ENCODE peak calls at places on chromosomes 12 and 14, in four cellular contexts. One of them, this sample, is unnamed.
A peak's percentile ranks its signal among the peaks of the same experiment; 100 is the strongest.

GRCh38 chr12:3698218-3698974 is 54.5 kb downstream of the CRACR2A start:
- DNase-seq in GM12878: no peak
- DNase-seq in SK-N-SH: peak; percentile 48
- DNase-seq in K562: no peak
- DNase-seq in this sample: no peak

GRCh38 chr12:17278946-17279345 is 673.0 kb upstream of the LMO3 start:
- DNase-seq in GM12878: no peak
- DNase-seq in SK-N-SH: no peak
- DNase-seq in K562: no peak
- DNase-seq in this sample: no peak

GRCh38 chr12:57195655-57196371 is 20.8 kb upstream of the NXPH4 start:
- DNase-seq in SK-N-SH: no peak
- DNase-seq in GM12878: no peak
- DNase-seq in K562: peak; percentile 46
- DNase-seq in this sample: no peak

GRCh38 chr12:121240484-121241202 is 30.7 kb downstream of the P2RX4 start:
- DNase-seq in GM12878: no peak
- DNase-seq in SK-N-SH: no peak
- DNase-seq in K562: peak; percentile 69
- DNase-seq in this sample: peak; percentile 50

GRCh38 chr14:88426271-88426670 is 40.8 kb downstream of the SPATA7 start:
- DNase-seq in SK-N-SH: no peak
- DNase-seq in GM12878: no peak
- DNase-seq in K562: no peak
- DNase-seq in this sample: no peak

GRCh38 chr12:67624355-67624754 is 24.2 kb upstream of the DYRK2 start:
- DNase-seq in K562: no peak
- DNase-seq in SK-N-SH: no peak
- DNase-seq in GM12878: no peak
- DNase-seq in this sample: peak; percentile 13

GRCh38 chr12:82835217-82835616 is 148.5 kb downstream of the TMTC2 start:
- DNase-seq in GM12878: no peak
- DNase-seq in SK-N-SH: no peak
- DNase-seq in K562: no peak
- DNase-seq in this sample: no peak

GRCh38 chr12:71157601-71158233 is at the start of gene TSPAN8:
- DNase-seq in SK-N-SH: no peak
- DNase-seq in GM12878: no peak
- DNase-seq in K562: no peak
- DNase-seq in this sample: no peak

GRCh38 chr12:49550853-49551252 is 12.0 kb downstream of the KCNH3 start:
- DNase-seq in GM12878: no peak
- DNase-seq in SK-N-SH: peak; percentile 16
- DNase-seq in K562: no peak
- DNase-seq in this sample: no peak

GRCh38 chr12:78966062-78966461 is 101.5 kb downstream of the SYT1 start:
- DNase-seq in SK-N-SH: no peak
- DNase-seq in K562: no peak
- DNase-seq in GM12878: no peak
- DNase-seq in this sample: no peak

GRCh38 chr14:60356921-60357550 is 108.0 kb downstream of the PPM1A start:
- DNase-seq in GM12878: no peak
- DNase-seq in K562: no peak
- DNase-seq in SK-N-SH: peak; percentile 55
- DNase-seq in this sample: peak; percentile 41

GRCh38 chr12:52004042-52004648 is 2.6 kb upstream of the TAMALIN start:
- DNase-seq in SK-N-SH: peak; percentile 67
- DNase-seq in GM12878: no peak
- DNase-seq in K562: peak; percentile 64
- DNase-seq in this sample: peak; percentile 74

GRCh38 chr14:102295301-102295700 is 9.7 kb downstream of the MOK start:
- DNase-seq in GM12878: no peak
- DNase-seq in SK-N-SH: peak; percentile 50
- DNase-seq in K562: no peak
- DNase-seq in this sample: no peak

GRCh38 chr12:119177056-119177325 is 1.7 kb upstream of the HSPB8 start:
- DNase-seq in K562: no peak
- DNase-seq in SK-N-SH: no peak
- DNase-seq in GM12878: no peak
- DNase-seq in this sample: no peak

GRCh38 chr12:32756476-32757158 is 920 bp upstream of the YARS2 start:
- DNase-seq in GM12878: no peak
- DNase-seq in K562: no peak
- DNase-seq in SK-N-SH: peak; percentile 5
- DNase-seq in this sample: no peak

GRCh38 chr14:21023817-21024667 is 819 bp downstream of the NDRG2 start:
- DNase-seq in SK-N-SH: no peak
- DNase-seq in K562: no peak
- DNase-seq in GM12878: no peak
- DNase-seq in this sample: peak; percentile 17

GRCh38 chr12:29066061-29066588 is 83.0 kb upstream of the FAR2 start:
- DNase-seq in GM12878: no peak
- DNase-seq in SK-N-SH: no peak
- DNase-seq in K562: no peak
- DNase-seq in this sample: no peak

GRCh38 chr12:91355150-91356006 is 172.8 kb upstream of the DCN start:
- DNase-seq in GM12878: peak; percentile 3
- DNase-seq in SK-N-SH: peak; percentile 45
- DNase-seq in K562: peak; percentile 45
- DNase-seq in this sample: peak; percentile 59

GRCh38 chr12:104680070-104680469 is 223.3 kb downstream of the CHST11 start:
- DNase-seq in K562: no peak
- DNase-seq in SK-N-SH: peak; percentile 27
- DNase-seq in GM12878: peak; percentile 51
- DNase-seq in this sample: no peak

GRCh38 chr14:69615471-69616407 is 4.3 kb downstream of the SUSD6 start:
- DNase-seq in K562: no peak
- DNase-seq in SK-N-SH: no peak
- DNase-seq in GM12878: peak; percentile 97
- DNase-seq in this sample: no peak

GRCh38 chr14:30906752-30907658 is 32.6 kb downstream of the COCH start:
- DNase-seq in K562: no peak
- DNase-seq in SK-N-SH: peak; percentile 26
- DNase-seq in GM12878: no peak
- DNase-seq in this sample: no peak

GRCh38 chr12:123478762-123479161 is 20.8 kb downstream of the SNRNP35 start:
- DNase-seq in SK-N-SH: no peak
- DNase-seq in K562: no peak
- DNase-seq in GM12878: no peak
- DNase-seq in this sample: no peak

GRCh38 chr12:82746668-82747067 is 60.0 kb downstream of the TMTC2 start:
- DNase-seq in K562: no peak
- DNase-seq in GM12878: no peak
- DNase-seq in SK-N-SH: no peak
- DNase-seq in this sample: no peak

GRCh38 chr14:26180221-26180620 is 417.6 kb downstream of the NOVA1 start:
- DNase-seq in SK-N-SH: no peak
- DNase-seq in GM12878: no peak
- DNase-seq in K562: no peak
- DNase-seq in this sample: no peak

GRCh38 chr12:63893170-63893569 is 48.7 kb downstream of the SRGAP1 start:
- DNase-seq in K562: no peak
- DNase-seq in GM12878: no peak
- DNase-seq in SK-N-SH: no peak
- DNase-seq in this sample: no peak

GRCh38 chr12:117664169-117664568 is 302.7 kb upstream of the NOS1 start:
- DNase-seq in K562: no peak
- DNase-seq in SK-N-SH: no peak
- DNase-seq in GM12878: no peak
- DNase-seq in this sample: no peak

GRCh38 chr12:92721668-92722067 is 18.9 kb downstream of the PLEKHG7 start:
- DNase-seq in K562: no peak
- DNase-seq in GM12878: no peak
- DNase-seq in SK-N-SH: no peak
- DNase-seq in this sample: no peak

GRCh38 chr14:55580401-55581010 is 499 bp downstream of the KTN1 start:
- DNase-seq in K562: peak; percentile 71
- DNase-seq in SK-N-SH: peak; percentile 79
- DNase-seq in GM12878: no peak
- DNase-seq in this sample: peak; percentile 57

GRCh38 chr14:29652586-29652985 is 275.1 kb downstream of the PRKD1 start:
- DNase-seq in GM12878: no peak
- DNase-seq in SK-N-SH: no peak
- DNase-seq in K562: no peak
- DNase-seq in this sample: no peak

GRCh38 chr12:89494411-89495231 is 30.0 kb downstream of the GALNT4 start:
- DNase-seq in SK-N-SH: no peak
- DNase-seq in GM12878: no peak
- DNase-seq in K562: peak; percentile 12
- DNase-seq in this sample: no peak

GRCh38 chr12:53320352-53321195 is 836 bp downstream of the AAAS start:
- DNase-seq in K562: no peak
- DNase-seq in SK-N-SH: no peak
- DNase-seq in GM12878: no peak
- DNase-seq in this sample: no peak

GRCh38 chr14:96925422-96925821 is 128.2 kb downstream of the VRK1 start:
- DNase-seq in K562: no peak
- DNase-seq in GM12878: no peak
- DNase-seq in SK-N-SH: peak; percentile 68
- DNase-seq in this sample: no peak

GRCh38 chr14:96928779-96929380 is 131.7 kb downstream of the VRK1 start:
- DNase-seq in SK-N-SH: no peak
- DNase-seq in GM12878: no peak
- DNase-seq in K562: no peak
- DNase-seq in this sample: no peak

GRCh38 chr14:96929969-96930368 is 132.8 kb downstream of the VRK1 start:
- DNase-seq in GM12878: no peak
- DNase-seq in K562: no peak
- DNase-seq in SK-N-SH: no peak
- DNase-seq in this sample: no peak

GRCh38 chr14:96923003-96923402 is 125.8 kb downstream of the VRK1 start:
- DNase-seq in K562: no peak
- DNase-seq in SK-N-SH: no peak
- DNase-seq in GM12878: no peak
- DNase-seq in this sample: no peak

DNA sequence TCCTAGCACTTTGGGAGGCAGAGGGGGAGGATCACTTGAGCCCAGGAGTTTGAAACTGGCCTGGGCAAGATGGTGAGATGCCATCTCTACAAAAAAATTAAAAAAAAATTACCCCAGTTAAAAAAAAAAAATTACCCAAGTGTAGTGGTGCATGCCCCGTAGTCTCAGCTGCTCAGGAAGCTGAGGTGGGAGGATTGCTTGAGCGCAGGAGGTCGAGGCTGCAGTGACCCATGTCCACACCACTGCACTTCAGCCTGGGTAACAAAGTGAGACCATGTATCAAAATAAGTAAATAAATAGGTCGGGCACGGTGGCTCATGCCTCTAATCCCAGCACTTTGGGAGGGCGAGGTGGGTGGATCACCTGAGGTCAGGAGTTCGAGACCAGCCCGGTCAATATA is 128.8 kb downstream of the VRK1 start:
- DNase-seq in SK-N-SH: no peak
- DNase-seq in K562: no peak
- DNase-seq in GM12878: no peak
- DNase-seq in this sample: no peak
- TF ChIP-seq USF1 in SK-N-SH: no peak
- TF ChIP-seq USF1 in K562: no peak
- TF ChIP-seq USF1 in GM12878: no peak
- TF ChIP-seq USF1 in this sample: no peak

GRCh38 chr14:32594766-32595165 is 265.7 kb downstream of the AKAP6 start:
- DNase-seq in K562: no peak
- DNase-seq in SK-N-SH: no peak
- DNase-seq in GM12878: no peak
- DNase-seq in this sample: no peak
- TF ChIP-seq USF1 in K562: no peak
- TF ChIP-seq USF1 in SK-N-SH: no peak
- TF ChIP-seq USF1 in GM12878: no peak
- TF ChIP-seq USF1 in this sample: no peak

DNA sequence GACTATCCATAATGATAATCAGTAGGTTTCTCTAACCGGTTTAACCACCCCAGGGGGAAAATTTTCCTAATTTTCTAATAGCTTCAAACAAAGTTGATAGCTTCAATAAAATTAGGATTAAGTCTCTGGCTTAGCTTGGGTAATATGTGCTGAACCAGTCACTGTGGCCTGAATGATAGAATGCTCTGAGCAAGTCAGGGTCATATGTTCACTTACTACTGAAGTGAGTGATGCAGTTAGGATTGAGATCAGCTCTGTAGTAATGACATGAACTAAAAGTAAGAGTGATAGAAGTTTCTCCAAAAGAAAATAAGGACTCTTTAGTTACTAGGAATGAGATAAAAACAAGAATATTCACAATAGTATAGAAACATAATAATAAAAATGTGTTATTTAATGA is 32.6 kb downstream of the ETNK1 start:
- DNase-seq in SK-N-SH: no peak
- DNase-seq in K562: no peak
- DNase-seq in GM12878: no peak
- DNase-seq in this sample: no peak
- TF ChIP-seq USF1 in SK-N-SH: no peak
- TF ChIP-seq USF1 in K562: no peak
- TF ChIP-seq USF1 in GM12878: no peak
- TF ChIP-seq USF1 in this sample: no peak

DNA sequence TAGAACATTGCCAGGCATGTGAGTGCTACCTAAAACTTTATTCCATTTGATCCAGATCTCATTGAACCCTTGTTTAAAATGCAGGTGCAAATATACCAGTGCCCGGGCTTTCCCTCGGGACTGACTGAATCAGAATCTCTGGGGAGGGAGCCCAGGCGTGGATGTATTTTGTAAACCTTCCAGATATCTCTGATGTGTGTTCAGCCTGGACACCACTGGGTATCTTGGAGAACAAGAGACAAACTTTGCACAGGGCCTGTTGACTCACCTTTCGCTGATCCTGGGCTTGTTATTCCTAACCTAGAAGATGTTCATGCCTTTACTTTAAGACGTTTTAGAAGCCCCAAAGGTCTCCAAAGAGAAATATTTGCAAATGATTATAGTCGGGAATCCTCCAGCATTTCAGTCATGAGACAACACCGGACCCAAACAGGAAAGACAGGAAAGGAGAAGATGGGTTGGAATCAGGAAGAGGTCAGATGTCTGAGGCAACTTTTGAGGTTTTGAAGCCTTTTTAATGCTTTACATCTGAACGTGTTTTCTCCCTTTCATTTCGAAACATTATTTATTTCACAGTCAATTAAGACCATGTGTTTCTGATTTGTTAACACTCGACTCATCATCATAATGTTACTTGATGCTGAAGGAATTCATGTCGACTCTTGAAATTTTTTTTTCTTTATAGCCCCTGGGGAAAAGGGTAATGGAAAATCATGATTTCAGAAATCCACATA is 118.6 kb downstream of the PLXNC1 start:
- DNase-seq in SK-N-SH: no peak
- DNase-seq in K562: no peak
- DNase-seq in GM12878: no peak
- DNase-seq in this sample: no peak
- TF ChIP-seq USF1 in SK-N-SH: no peak
- TF ChIP-seq USF1 in K562: no peak
- TF ChIP-seq USF1 in GM12878: no peak
- TF ChIP-seq USF1 in this sample: no peak

GRCh38 chr12:561116-561705 is 101.5 kb downstream of the B4GALNT3 start:
- DNase-seq in GM12878: no peak
- DNase-seq in SK-N-SH: no peak
- DNase-seq in K562: no peak
- DNase-seq in this sample: no peak
- TF ChIP-seq USF1 in GM12878: no peak
- TF ChIP-seq USF1 in SK-N-SH: no peak
- TF ChIP-seq USF1 in K562: no peak
- TF ChIP-seq USF1 in this sample: no peak

GRCh38 chr14:40618225-40618898 is 988.3 kb upstream of the LRFN5 start:
- DNase-seq in SK-N-SH: no peak
- DNase-seq in K562: no peak
- DNase-seq in GM12878: no peak
- DNase-seq in this sample: no peak
- TF ChIP-seq USF1 in SK-N-SH: no peak
- TF ChIP-seq USF1 in K562: no peak
- TF ChIP-seq USF1 in GM12878: no peak
- TF ChIP-seq USF1 in this sample: no peak